ENCODE peak calls at places on chromosomes 12 and 14, in five cellular contexts. Y is fibroblast of villous mesenchyme; L is stimulated activated CD4-positive, alpha-beta T cell treated with anti-CD3 and anti-CD28 coated beads, Interleukin-2, amount 100 ng/mL, for 48 hours; I is tibial nerve; C is fibroblast of the aortic adventitia. E is an unnamed sample.

GRCh38 chr12:69096669-69097364 is 142.6 kb upstream of the CPSF6 start:
- DNase-seq in C (peak), L (no peak), I (no peak), Y (no peak), E (no peak)

GRCh38 chr14:68824517-68825347 is 31.9 kb upstream of the ZFP36L1 start:
- DNase-seq in C (peak), L (no peak), Y (peak), I (peak), E (peak)

GRCh38 chr12:104792570-104792969 is 165.5 kb downstream of the SLC41A2 start:
- DNase-seq in L (no peak), C (peak), Y (peak), I (peak), E (peak)

GRCh38 chr14:96053236-96053599 is 14.1 kb downstream of the C14orf132 start:
- DNase-seq in I (no peak), Y (no peak), C (no peak), L (no peak), E (no peak)

GRCh38 chr14:29749327-29749726 is 178.3 kb downstream of the PRKD1 start:
- DNase-seq in L (no peak), I (no peak), Y (peak), C (peak), E (no peak)

GRCh38 chr14:99316281-99317163 is 44.5 kb upstream of the BCL11B start:
- DNase-seq in Y (no peak), C (no peak), L (no peak), I (no peak), E (no peak)

GRCh38 chr14:47833006-47833405 is 157.6 kb upstream of the MDGA2 start:
- DNase-seq in C (no peak), Y (no peak), I (no peak), L (no peak), E (no peak)

GRCh38 chr12:58639323-58639934 is 280.9 kb downstream of the LRIG3 start:
- DNase-seq in I (no peak), Y (peak), C (peak), L (no peak), E (no peak)

GRCh38 chr12:9378430-9378835 is 170.2 kb upstream of the PZP start:
- DNase-seq in I (no peak), L (no peak), Y (peak), C (no peak), E (no peak)

GRCh38 chr12:22969521-22969920 is 344.6 kb downstream of the ETNK1 start:
- DNase-seq in I (no peak), L (no peak), C (no peak), Y (no peak), E (no peak)

GRCh38 chr14:90288646-90289355 is 32.4 kb downstream of the PSMC1 start:
- DNase-seq in L (no peak), I (no peak), Y (no peak), C (peak), E (peak)

GRCh38 chr12:42669471-42669997 is 80.0 kb upstream of the PRICKLE1 start:
- DNase-seq in L (no peak), C (peak), I (no peak), Y (no peak), E (no peak)

GRCh38 chr12:93387780-93388179 is 10.1 kb downstream of the NUDT4 start:
- DNase-seq in C (peak), L (peak), I (no peak), Y (no peak), E (no peak)

GRCh38 chr14:41549821-41550597 is 56.7 kb upstream of the LRFN5 start:
- DNase-seq in C (peak), L (no peak), Y (peak), I (no peak), E (no peak)

GRCh38 chr14:54348001-54348611 is 48.7 kb upstream of the CDKN3 start:
- DNase-seq in C (peak), L (no peak), I (peak), Y (peak), E (no peak)

GRCh38 chr12:53495903-53496751 is 3.1 kb downstream of the MAP3K12 start:
- DNase-seq in L (no peak), C (peak), Y (peak), I (peak), E (peak)

GRCh38 chr12:89183985-89184435 is 168.3 kb downstream of the DUSP6 start:
- DNase-seq in I (peak), Y (peak), C (peak), L (no peak), E (peak)

GRCh38 chr14:63030113-63030512 is 15.1 kb downstream of the KCNH5 start:
- DNase-seq in L (no peak), Y (no peak), I (no peak), C (no peak), E (no peak)

GRCh38 chr12:132356686-132357622 is 27.6 kb upstream of the GALNT9 start:
- DNase-seq in L (no peak), C (peak), I (no peak), Y (peak), E (no peak)

GRCh38 chr14:71070169-71070568 is 162.9 kb downstream of the PCNX1 start:
- DNase-seq in L (no peak), I (no peak), C (no peak), Y (no peak), E (no peak)

GRCh38 chr14:76868453-76869170 is 42.4 kb downstream of the LRRC74A start:
- DNase-seq in Y (no peak), I (no peak), L (no peak), C (no peak), E (no peak)

GRCh38 chr14:71395151-71395604 is 487.9 kb downstream of the PCNX1 start:
- DNase-seq in I (no peak), L (no peak), C (peak), Y (no peak), E (no peak)